ENCODE peak calls at places on chromosome 16, in four cellular contexts. One of them, this sample, is unnamed.

GRCh38 chr16:65772134-65772732 is 594.3 kb upstream of the CDH5 start:
- DNase-seq in HepG2: no peak
- DNase-seq in GM12878: no peak
- DNase-seq in K562: no peak
- DNase-seq in this sample: no peak

GRCh38 chr16:56414366-56414765 is 11.0 kb downstream of the AMFR start:
- DNase-seq in K562: no peak
- DNase-seq in HepG2: no peak
- DNase-seq in GM12878: no peak
- DNase-seq in this sample: no peak

GRCh38 chr16:3966681-3967080 is 86.2 kb upstream of the CREBBP start:
- DNase-seq in GM12878: no peak
- DNase-seq in K562: no peak
- DNase-seq in HepG2: no peak
- DNase-seq in this sample: no peak

GRCh38 chr16:11032922-11033291 is 88.5 kb downstream of the CLEC16A start:
- DNase-seq in HepG2: no peak
- DNase-seq in GM12878: no peak
- DNase-seq in K562: no peak
- DNase-seq in this sample: no peak

GRCh38 chr16:49051626-49052025 is 230.0 kb downstream of the CBLN1 start:
- DNase-seq in K562: no peak
- DNase-seq in HepG2: no peak
- DNase-seq in GM12878: no peak
- DNase-seq in this sample: no peak

GRCh38 chr16:48099455-48099854 is 56.3 kb downstream of the ABCC12 start:
- DNase-seq in HepG2: no peak
- DNase-seq in K562: peak
- DNase-seq in GM12878: no peak
- DNase-seq in this sample: peak

GRCh38 chr16:87436225-87437172 is 44.4 kb downstream of the MAP1LC3B start:
- DNase-seq in GM12878: no peak
- DNase-seq in K562: no peak
- DNase-seq in HepG2: no peak
- DNase-seq in this sample: no peak

GRCh38 chr16:75385507-75386152 is 47.7 kb downstream of the CFDP1 start:
- DNase-seq in K562: peak
- DNase-seq in HepG2: peak
- DNase-seq in GM12878: peak
- DNase-seq in this sample: no peak

GRCh38 chr16:65336169-65336568 is 214.3 kb upstream of the CDH11 start:
- DNase-seq in GM12878: no peak
- DNase-seq in K562: no peak
- DNase-seq in HepG2: no peak
- DNase-seq in this sample: no peak

GRCh38 chr16:13070268-13070667 is 168.9 kb downstream of the SHISA9 start:
- DNase-seq in GM12878: no peak
- DNase-seq in HepG2: no peak
- DNase-seq in K562: no peak
- DNase-seq in this sample: peak

GRCh38 chr16:75027520-75028300 is 28.9 kb downstream of the ZNRF1 start:
- DNase-seq in HepG2: no peak
- DNase-seq in K562: no peak
- DNase-seq in GM12878: no peak
- DNase-seq in this sample: no peak

GRCh38 chr16:81429045-81429521 is 15.5 kb upstream of the CMIP start:
- DNase-seq in HepG2: peak
- DNase-seq in K562: no peak
- DNase-seq in GM12878: no peak
- DNase-seq in this sample: peak

GRCh38 chr16:77677129-77677528 is 45.2 kb upstream of the NUDT7 start:
- DNase-seq in GM12878: no peak
- DNase-seq in K562: no peak
- DNase-seq in HepG2: no peak
- DNase-seq in this sample: no peak

GRCh38 chr16:77682586-77682985 is 39.7 kb upstream of the NUDT7 start:
- DNase-seq in K562: no peak
- DNase-seq in HepG2: no peak
- DNase-seq in GM12878: no peak
- DNase-seq in this sample: no peak

GRCh38 chr16:77679336-77679735 is 43.0 kb upstream of the NUDT7 start:
- DNase-seq in K562: no peak
- DNase-seq in GM12878: no peak
- DNase-seq in HepG2: no peak
- DNase-seq in this sample: no peak

GRCh38 chr16:77680496-77680895 is 41.8 kb upstream of the NUDT7 start:
- DNase-seq in HepG2: no peak
- DNase-seq in K562: no peak
- DNase-seq in GM12878: no peak
- DNase-seq in this sample: no peak

DNA sequence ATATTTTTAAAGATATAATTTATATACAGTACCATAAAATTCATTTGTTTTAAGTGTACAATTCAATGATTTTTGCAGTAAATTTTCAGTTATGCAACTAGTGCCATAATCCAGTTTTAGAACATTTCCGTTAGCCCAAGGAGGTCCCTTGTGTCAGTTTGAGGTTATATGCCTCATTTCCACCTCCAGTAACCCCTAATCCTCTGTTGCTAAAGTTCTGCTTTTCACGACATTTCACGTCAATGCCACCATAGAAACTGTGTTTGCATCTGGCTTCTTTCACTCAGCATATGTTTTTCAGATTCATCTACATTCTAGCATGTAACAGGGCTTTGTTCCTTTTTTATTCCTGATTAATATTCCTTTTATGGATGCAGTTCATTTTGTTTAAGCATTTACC is 42.4 kb upstream of the NUDT7 start:
- DNase-seq in HepG2: no peak
- DNase-seq in K562: no peak
- DNase-seq in GM12878: no peak
- DNase-seq in this sample: no peak
- TF ChIP-seq NR2C2 in HepG2: no peak
- TF ChIP-seq NR2C2 in K562: no peak
- TF ChIP-seq NR2C2 in GM12878: no peak
- TF ChIP-seq NR2C2 in this sample: no peak

GRCh38 chr16:70398177-70398743 is 40.6 kb downstream of the ST3GAL2 start:
- DNase-seq in HepG2: no peak
- DNase-seq in K562: no peak
- DNase-seq in GM12878: no peak
- DNase-seq in this sample: no peak

GRCh38 chr16:70396209-70396904 is 42.5 kb downstream of the ST3GAL2 start:
- DNase-seq in HepG2: no peak
- DNase-seq in K562: peak
- DNase-seq in GM12878: no peak
- DNase-seq in this sample: no peak

GRCh38 chr16:70399326-70399725 is 39.6 kb downstream of the ST3GAL2 start:
- DNase-seq in HepG2: no peak
- DNase-seq in GM12878: no peak
- DNase-seq in K562: no peak
- DNase-seq in this sample: no peak

GRCh38 chr16:70402916-70403659 is 35.8 kb downstream of the ST3GAL2 start:
- DNase-seq in GM12878: no peak
- DNase-seq in HepG2: peak
- DNase-seq in K562: no peak
- DNase-seq in this sample: no peak

DNA sequence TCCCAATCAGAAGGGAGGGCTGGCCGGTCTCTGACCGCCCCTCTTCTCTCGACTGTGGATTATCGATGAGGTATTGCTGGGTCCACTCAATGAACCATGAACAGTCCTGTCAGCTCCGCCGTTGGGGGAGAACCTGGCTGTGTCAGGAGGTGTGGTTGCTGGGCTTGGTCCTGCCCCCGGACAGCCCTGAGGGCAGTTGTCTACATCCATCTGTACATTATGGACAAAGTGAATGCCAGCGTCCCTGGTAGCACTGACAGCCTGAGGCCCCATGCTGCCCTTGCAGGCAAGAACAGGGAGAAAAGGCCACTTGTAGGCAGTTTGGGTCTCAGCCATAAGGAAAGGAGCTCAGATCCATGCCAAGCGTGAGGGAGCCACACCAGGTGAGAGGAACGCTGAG is 38.9 kb downstream of the ST3GAL2 start:
- DNase-seq in HepG2: no peak
- DNase-seq in GM12878: no peak
- DNase-seq in K562: no peak
- DNase-seq in this sample: no peak
- TF ChIP-seq NR2C2 in HepG2: no peak
- TF ChIP-seq NR2C2 in GM12878: no peak
- TF ChIP-seq NR2C2 in K562: no peak
- TF ChIP-seq NR2C2 in this sample: no peak

DNA sequence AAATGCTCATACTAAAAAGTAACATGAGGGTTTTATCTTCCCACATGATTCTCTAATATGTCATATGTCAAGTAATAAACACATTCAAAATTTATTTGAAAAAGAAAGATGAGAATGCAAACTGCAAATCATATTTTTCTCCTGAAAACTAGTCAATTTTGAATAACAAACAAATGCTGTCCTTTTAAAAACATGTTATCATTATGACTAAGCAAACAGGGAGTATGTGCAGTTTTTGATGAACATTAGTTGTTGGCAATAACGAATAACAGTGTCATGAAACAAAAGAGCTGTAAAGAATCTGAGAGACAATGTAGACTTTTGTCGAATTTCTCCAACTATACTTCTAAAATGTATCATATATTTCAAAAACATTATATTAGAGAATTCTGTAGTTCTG is 34.8 kb downstream of the RPGRIP1L start:
- DNase-seq in HepG2: no peak
- DNase-seq in GM12878: no peak
- DNase-seq in K562: no peak
- DNase-seq in this sample: no peak
- TF ChIP-seq NR2C2 in HepG2: no peak
- TF ChIP-seq NR2C2 in GM12878: no peak
- TF ChIP-seq NR2C2 in K562: no peak
- TF ChIP-seq NR2C2 in this sample: no peak

DNA sequence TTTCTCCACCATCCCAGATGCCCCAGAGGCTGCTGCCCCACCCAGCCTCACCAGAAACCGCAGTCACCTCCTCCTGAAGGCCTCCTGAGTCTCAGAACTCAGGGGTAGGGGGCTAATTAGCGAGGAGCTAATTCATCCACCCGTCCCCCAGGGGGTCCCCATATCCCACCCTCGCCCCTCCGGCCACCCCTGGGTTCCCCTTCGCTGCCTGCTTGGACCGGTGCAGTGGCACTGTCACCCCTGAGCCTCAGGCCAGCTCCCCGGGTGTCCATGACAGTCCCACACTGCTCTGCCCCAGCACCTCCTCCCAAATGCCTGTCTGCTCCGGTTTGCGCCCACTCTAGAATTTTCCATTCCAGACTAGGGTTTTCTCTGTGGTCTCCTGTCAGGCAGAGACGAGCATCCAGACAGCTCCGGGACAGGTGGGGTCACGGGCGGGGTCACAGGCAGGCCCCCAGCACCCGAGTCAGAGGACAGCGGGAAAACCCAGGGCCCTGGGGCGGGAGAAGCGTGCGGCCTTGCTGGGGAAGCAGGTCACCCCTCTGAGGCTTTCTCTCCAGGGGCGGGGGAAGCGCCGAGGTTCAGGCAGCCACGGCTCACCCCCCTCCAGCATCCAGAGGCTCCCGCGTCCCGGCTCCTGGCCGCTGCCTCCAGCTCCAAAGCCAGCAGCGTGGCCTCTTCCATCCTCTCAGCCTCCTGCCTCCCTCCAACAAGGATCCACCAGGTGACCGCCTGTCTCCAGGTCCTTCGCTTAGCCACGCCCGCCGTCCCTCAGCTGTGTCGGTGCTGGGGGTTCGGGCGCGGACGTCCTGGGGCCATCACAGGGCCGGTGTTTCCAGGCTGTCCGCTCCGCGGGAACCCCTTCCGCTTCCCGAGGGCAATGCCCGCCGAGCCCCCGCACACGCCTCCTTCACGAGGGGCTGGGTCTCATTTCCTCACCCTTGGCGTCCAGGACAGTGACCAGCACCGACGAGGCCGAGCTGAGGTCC is 3.1 kb upstream of the PERCC1 start:
- DNase-seq in GM12878: no peak
- DNase-seq in HepG2: no peak
- DNase-seq in K562: no peak
- DNase-seq in this sample: no peak
- TF ChIP-seq NR2C2 in GM12878: no peak
- TF ChIP-seq NR2C2 in HepG2: no peak
- TF ChIP-seq NR2C2 in K562: no peak
- TF ChIP-seq NR2C2 in this sample: no peak

DNA sequence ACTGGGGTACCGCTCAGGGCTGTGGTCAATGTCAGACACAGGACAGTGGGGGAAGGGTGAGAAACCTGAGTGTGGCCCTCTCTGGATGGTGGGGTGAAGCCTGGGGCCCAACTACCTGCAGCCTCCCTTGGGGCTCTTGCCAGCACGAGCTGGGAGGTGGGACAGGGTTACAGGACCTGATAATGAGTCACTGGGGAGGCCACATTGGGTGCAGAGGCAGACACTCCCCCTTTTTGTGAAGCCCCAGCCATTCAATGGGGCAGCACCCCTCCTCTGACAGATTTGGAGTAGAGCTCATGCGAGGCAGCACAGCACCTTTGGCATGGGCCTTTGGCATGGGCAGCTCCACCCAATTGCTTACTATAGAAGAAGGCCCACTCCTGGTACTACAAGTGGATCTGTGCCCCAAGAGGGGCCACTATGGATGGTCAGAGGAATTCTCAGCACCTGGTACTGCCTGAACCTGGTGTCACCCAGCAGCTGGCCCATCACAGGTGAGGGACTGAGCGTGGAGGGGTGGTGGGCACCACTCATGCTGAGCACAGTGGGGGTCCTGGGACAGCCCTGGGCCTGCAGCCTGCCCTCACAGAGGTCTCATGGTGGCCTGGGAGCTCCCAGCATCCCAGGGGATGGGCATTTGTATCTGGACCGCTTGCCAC is 45.2 kb upstream of the SMPD3 start:
- DNase-seq in K562: no peak
- DNase-seq in GM12878: no peak
- DNase-seq in HepG2: no peak
- DNase-seq in this sample: no peak
- TF ChIP-seq NR2C2 in K562: no peak
- TF ChIP-seq NR2C2 in GM12878: no peak
- TF ChIP-seq NR2C2 in HepG2: no peak
- TF ChIP-seq NR2C2 in this sample: no peak

DNA sequence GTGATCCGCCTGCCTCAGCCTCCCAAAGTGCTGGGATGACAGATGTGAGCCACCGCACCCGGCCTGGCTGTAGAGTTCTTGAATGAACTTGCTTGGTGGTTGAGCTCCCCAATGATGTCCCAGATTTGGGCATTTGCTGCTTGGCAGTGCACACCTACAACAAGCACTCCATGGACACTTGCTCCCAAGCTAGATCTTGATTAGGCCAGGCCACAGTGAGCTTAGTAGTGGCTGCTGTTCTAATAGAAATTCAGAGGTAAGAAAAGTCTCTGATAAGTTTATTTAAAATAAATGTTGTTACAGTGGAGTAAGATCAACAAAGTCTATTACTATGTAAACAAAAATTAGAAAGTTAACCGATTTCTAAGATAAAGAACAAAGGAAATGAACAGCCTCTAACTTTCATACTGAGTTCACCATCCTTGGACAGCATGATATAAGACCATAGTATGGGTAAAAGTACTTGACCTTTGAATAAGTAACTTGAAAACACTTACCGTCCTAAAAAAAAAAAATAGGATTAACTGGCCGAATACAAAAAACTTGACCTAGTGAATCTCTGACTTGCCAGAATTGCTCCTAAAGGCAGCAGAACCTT is 951 bp downstream of the TMED6 start:
- DNase-seq in K562: no peak
- DNase-seq in HepG2: peak
- DNase-seq in GM12878: no peak
- DNase-seq in this sample: no peak
- TF ChIP-seq NR2C2 in K562: no peak
- TF ChIP-seq NR2C2 in HepG2: no peak
- TF ChIP-seq NR2C2 in GM12878: no peak
- TF ChIP-seq NR2C2 in this sample: no peak